ENCODE peak calls at places on chromosome 2, in nine cellular contexts. H is NB4, M is prostate gland, N is adrenal gland, V is K562, A is GM12891, G is IMR-90, I is H1, E is right lobe of liver. P is an unnamed sample.

GRCh38 chr2:239259173-239259572 is 141.6 kb downstream of the HDAC4 start:
- DNase-seq in V (no peak), H (no peak), A (no peak), G (no peak), I (no peak), M (no peak), N (no peak), E (peak), P (no peak)

GRCh38 chr2:70509565-70509964 is 44.1 kb downstream of the TGFA start:
- DNase-seq in M (no peak), H (no peak), I (no peak), N (no peak), E (no peak), V (no peak), G (no peak), A (no peak), P (no peak)

GRCh38 chr2:63424329-63425078 is 163.8 kb downstream of the WDPCP start:
- DNase-seq in M (no peak), H (peak), G (peak), V (peak), N (no peak), A (peak), I (peak), E (no peak), P (peak)

GRCh38 chr2:217785544-217786045 is 217.2 kb downstream of the TNS1 start:
- DNase-seq in H (peak), A (peak), E (peak), M (peak), I (peak), V (peak), G (peak), N (peak), P (peak)

GRCh38 chr2:118122768-118123335 is 34.6 kb downstream of the INSIG2 start:
- DNase-seq in N (no peak), A (no peak), E (no peak), H (peak), I (no peak), G (no peak), M (no peak), V (no peak), P (no peak)

GRCh38 chr2:43075054-43075593 is 151.3 kb downstream of the ZFP36L2 start:
- DNase-seq in N (peak), G (peak), H (no peak), M (peak), I (no peak), A (no peak), V (no peak), E (no peak), P (peak)

GRCh38 chr2:204795156-204795555 is 249.9 kb downstream of the PARD3B start:
- DNase-seq in E (no peak), I (no peak), V (no peak), N (no peak), M (no peak), H (no peak), G (peak), A (no peak), P (peak)

GRCh38 chr2:223560704-223561435 is 41.3 kb downstream of the SCG2 start:
- DNase-seq in H (no peak), V (no peak), N (no peak), I (no peak), M (no peak), G (peak), E (no peak), A (no peak), P (no peak)

GRCh38 chr2:237310515-237311114 is 103.3 kb downstream of the COL6A3 start:
- DNase-seq in I (no peak), M (no peak), N (no peak), E (no peak), G (peak), V (no peak), A (no peak), H (no peak), P (peak)

GRCh38 chr2:118274841-118275510 is 186.7 kb downstream of the INSIG2 start:
- DNase-seq in N (no peak), E (no peak), M (no peak), V (no peak), H (no peak), G (no peak), A (no peak), I (no peak), P (no peak)

GRCh38 chr2:201789395-201789794 is 8.7 kb upstream of the ALS2 start:
- DNase-seq in M (no peak), G (no peak), A (no peak), N (no peak), V (no peak), I (no peak), H (no peak), E (no peak), P (no peak)

GRCh38 chr2:47043142-47043890 is 111.8 kb downstream of the STPG4 start:
- DNase-seq in N (peak), V (no peak), G (peak), E (no peak), I (no peak), A (no peak), M (no peak), H (peak), P (peak)

GRCh38 chr2:27735263-27735904 is 36.1 kb upstream of the MRPL33 start:
- DNase-seq in E (peak), I (peak), V (peak), M (peak), N (peak), H (no peak), A (peak), G (peak), P (peak)

GRCh38 chr2:120939595-120940318 is 204.1 kb downstream of the GLI2 start:
- DNase-seq in M (no peak), I (no peak), G (peak), N (no peak), H (peak), V (peak), A (no peak), E (no peak), P (no peak)

GRCh38 chr2:45649457-45649854 is 2.0 kb upstream of the PRKCE start:
- DNase-seq in H (peak), I (no peak), M (peak), E (no peak), A (no peak), G (peak), N (no peak), V (no peak), P (no peak)

GRCh38 chr2:45651415-45652089 is at the start of gene PRKCE:
- DNase-seq in I (no peak), V (no peak), E (peak), H (peak), M (peak), A (no peak), N (peak), G (no peak), P (peak)

GRCh38 chr2:45647986-45648520 is 3.4 kb upstream of the PRKCE start:
- DNase-seq in G (no peak), M (no peak), E (no peak), N (no peak), A (no peak), I (no peak), V (no peak), H (no peak), P (no peak)

GRCh38 chr2:45650851-45651414 is 542 bp upstream of the PRKCE start:
- DNase-seq in E (peak), N (peak), I (no peak), V (peak), M (peak), H (peak), A (peak), G (peak), P (peak)

GRCh38 chr2:45649855-45650806 is 1.3 kb upstream of the PRKCE start:
- DNase-seq in M (peak), I (no peak), N (peak), G (peak), V (peak), E (peak), A (no peak), H (peak), P (peak)
- TF ChIP-seq POLR2A in M (peak), I (no peak), N (no peak), G (no peak), V (no peak), E (peak), A (no peak), H (no peak), P (no peak)

DNA sequence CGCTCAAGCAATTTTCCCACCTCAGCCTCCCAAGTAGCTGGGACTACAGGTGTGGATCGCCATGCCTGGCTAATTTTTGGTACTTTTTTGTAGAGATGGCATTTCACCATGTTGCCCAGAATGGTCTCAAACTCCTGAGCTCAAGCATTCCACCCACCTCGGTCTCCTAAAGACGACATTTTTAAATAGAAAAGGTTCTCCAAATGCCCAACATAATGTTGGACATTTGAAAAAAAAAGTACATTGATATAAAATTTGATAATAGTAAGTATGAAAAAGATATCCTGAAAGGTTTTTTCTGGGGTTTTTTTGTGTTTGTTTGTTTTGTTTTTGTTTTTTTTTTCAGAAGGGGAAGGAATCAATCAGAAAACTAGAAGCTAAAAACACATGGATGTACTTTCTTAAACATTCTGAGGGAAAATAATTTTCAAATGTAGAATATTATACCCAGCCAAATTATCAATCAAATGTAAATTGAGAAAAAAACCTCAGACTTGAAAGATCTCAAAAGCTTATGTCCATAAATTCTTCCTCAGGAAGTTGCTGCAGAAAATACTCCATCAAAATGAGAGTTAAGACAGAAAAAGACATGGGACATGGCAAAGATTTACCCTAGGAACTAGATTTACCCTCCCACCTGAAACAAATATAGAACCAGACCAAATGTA is 42.8 kb upstream of the MYCN start:
- DNase-seq in A (no peak), G (no peak), H (no peak), N (no peak), M (no peak), E (no peak), V (no peak), I (no peak), P (no peak)
- TF ChIP-seq POLR2A in A (no peak), G (no peak), H (no peak), N (no peak), M (no peak), E (no peak), V (no peak), I (no peak), P (no peak)

DNA sequence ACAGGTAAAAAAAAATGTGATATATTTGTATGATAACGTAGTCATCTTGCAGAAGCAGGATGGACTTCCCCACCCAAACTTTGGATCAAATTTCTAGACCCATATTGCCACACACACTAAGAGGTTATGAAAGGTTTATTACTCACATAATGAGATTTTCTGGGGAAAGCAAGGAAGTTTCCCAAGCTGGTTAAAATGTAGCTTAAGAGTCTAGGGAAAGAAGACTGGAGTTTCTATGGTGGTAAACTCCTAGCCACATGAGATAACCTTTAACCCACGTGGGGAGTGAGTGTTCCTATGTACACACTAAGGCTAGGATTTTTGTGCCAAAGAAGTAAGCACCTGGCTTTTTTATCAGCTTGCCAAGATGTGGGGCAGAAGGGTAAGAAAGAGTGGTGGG is 335.7 kb upstream of the UBE2E3 start:
- DNase-seq in E (no peak), M (no peak), A (no peak), G (peak), I (no peak), N (no peak), V (no peak), H (no peak), P (no peak)
- TF ChIP-seq POLR2A in E (no peak), M (no peak), A (no peak), G (no peak), I (no peak), N (no peak), V (no peak), H (no peak), P (no peak)

GRCh38 chr2:32946314-32947075 is at the start of gene LTBP1:
- DNase-seq in N (peak), A (peak), V (peak), M (peak), I (no peak), G (peak), E (peak), H (peak), P (peak)
- TF ChIP-seq POLR2A in N (no peak), A (no peak), V (no peak), M (peak), I (no peak), G (peak), E (no peak), H (no peak), P (peak)

P was measured in H54.